ENCODE peak calls at places on chromosomes 6 and 20, in eight cellular contexts. G is sciatic nerve, L is fibroblast of the aortic adventitia, N is AG04449, B is neural crest cell, P is tibial artery, U is iPS-NIHi11, Z is left lung. W is an unnamed sample.

GRCh38 chr20:5205348-5206210 is 78.8 kb downstream of the CDS2 start:
- DNase-seq in G (peak), L (peak), N (no peak), B (peak), P (no peak), U (peak), Z (peak), W (peak)

GRCh38 chr6:163408352-163408991 is 6.0 kb upstream of the QKI start:
- DNase-seq in G (no peak), L (no peak), N (no peak), B (no peak), P (no peak), U (no peak), Z (no peak), W (no peak)

GRCh38 chr6:38155576-38156204 is 336.2 kb downstream of the ZFAND3 start:
- DNase-seq in G (no peak), L (no peak), N (no peak), B (no peak), P (no peak), U (no peak), Z (no peak), W (no peak)

GRCh38 chr6:116254297-116254724 is 436 bp upstream of the TSPYL4 start:
- DNase-seq in G (no peak), L (no peak), N (peak), B (no peak), P (no peak), U (no peak), Z (no peak), W (no peak)

GRCh38 chr6:37049990-37050853 is 44.8 kb downstream of the FGD2 start:
- DNase-seq in G (peak), L (no peak), N (no peak), B (no peak), P (peak), U (no peak), Z (peak), W (no peak)

GRCh38 chr6:113632220-113632864 is 224.8 kb upstream of the MARCKS start:
- DNase-seq in G (no peak), L (peak), N (peak), B (peak), P (peak), U (no peak), Z (no peak), W (peak)

GRCh38 chr20:37575884-37576283 is 48.2 kb upstream of the BLCAP start:
- DNase-seq in G (peak), L (no peak), N (no peak), B (no peak), P (no peak), U (peak), Z (no peak), W (no peak)

GRCh38 chr6:25971187-25971811 is 8.7 kb downstream of the TRIM38 start:
- DNase-seq in G (no peak), L (peak), N (peak), B (no peak), P (peak), U (peak), Z (no peak), W (peak)

GRCh38 chr6:145626857-145627256 is 108.5 kb downstream of the EPM2A start:
- DNase-seq in G (no peak), L (peak), N (no peak), B (no peak), P (no peak), U (no peak), Z (no peak), W (no peak)

GRCh38 chr6:43129434-43130194 is 41.5 kb upstream of the SRF start:
- DNase-seq in G (no peak), L (peak), N (no peak), B (no peak), P (no peak), U (peak), Z (no peak), W (peak)

GRCh38 chr6:23532227-23532626 is 593.8 kb upstream of the NRSN1 start:
- DNase-seq in G (no peak), L (no peak), N (no peak), B (no peak), P (no peak), U (no peak), Z (no peak), W (no peak)

GRCh38 chr6:149846321-149846720 is 17.8 kb downstream of the LRP11 start:
- DNase-seq in G (no peak), L (peak), N (no peak), B (no peak), P (no peak), U (peak), Z (peak), W (no peak)

GRCh38 chr6:129269891-129270290 is 387.0 kb downstream of the LAMA2 start:
- DNase-seq in G (no peak), L (no peak), N (no peak), B (no peak), P (no peak), U (no peak), Z (no peak), W (no peak)

GRCh38 chr6:70310063-70310694 is 7.3 kb upstream of the COL9A1 start:
- DNase-seq in G (no peak), L (peak), N (no peak), B (no peak), P (no peak), U (no peak), Z (no peak), W (no peak)

GRCh38 chr6:131600696-131601095 is 27.3 kb downstream of the MED23 start:
- DNase-seq in G (no peak), L (no peak), N (no peak), B (no peak), P (no peak), U (no peak), Z (no peak), W (no peak)

GRCh38 chr6:84763397-84764331 is 734 bp downstream of the TBX18 start:
- DNase-seq in G (peak), L (peak), N (peak), B (peak), P (peak), U (peak), Z (peak), W (peak)

GRCh38 chr20:12699374-12700228 is 309.2 kb upstream of the SPTLC3 start:
- DNase-seq in G (no peak), L (no peak), N (no peak), B (no peak), P (no peak), U (no peak), Z (no peak), W (no peak)

W was measured in COLO829.